ENCODE peak calls at places on chromosomes 13 and 19, in ten cellular contexts. One of them, this sample, is unnamed.
A peak's percentile ranks its signal among the peaks of the same experiment; 100 is the strongest.

GRCh38 chr19:11203194-11204075 is 6.1 kb upstream of the KANK2 start:
- DNase-seq in psoas muscle: peak; percentile 77
- DNase-seq in DND-41: peak; percentile 42
- DNase-seq in GM12865: peak; percentile 44
- DNase-seq in fibroblast of pulmonary artery: peak; percentile 82
- DNase-seq in H9: peak; percentile 79
- DNase-seq in IMR-90: peak; percentile 71
- DNase-seq in omental fat pad: peak; percentile 63
- DNase-seq in astrocyte: peak; percentile 66
- DNase-seq in SK-N-SH: peak; percentile 93
- DNase-seq in this sample: peak; percentile 83

GRCh38 chr13:44160549-44161278 is 212.9 kb upstream of the SERP2 start:
- DNase-seq in DND-41: no peak
- DNase-seq in SK-N-SH: no peak
- DNase-seq in astrocyte: no peak
- DNase-seq in omental fat pad: no peak
- DNase-seq in IMR-90: peak; percentile 15
- DNase-seq in GM12865: no peak
- DNase-seq in fibroblast of pulmonary artery: no peak
- DNase-seq in psoas muscle: no peak
- DNase-seq in H9: no peak
- DNase-seq in this sample: peak; percentile 15

GRCh38 chr13:113080361-113080831 is 25.2 kb upstream of the F7 start:
- DNase-seq in omental fat pad: no peak
- DNase-seq in fibroblast of pulmonary artery: no peak
- DNase-seq in psoas muscle: no peak
- DNase-seq in SK-N-SH: no peak
- DNase-seq in DND-41: no peak
- DNase-seq in H9: no peak
- DNase-seq in IMR-90: no peak
- DNase-seq in astrocyte: no peak
- DNase-seq in GM12865: no peak
- DNase-seq in this sample: no peak

GRCh38 chr13:27979001-27979643 is 9.4 kb downstream of the URAD start:
- DNase-seq in H9: no peak
- DNase-seq in omental fat pad: no peak
- DNase-seq in GM12865: no peak
- DNase-seq in IMR-90: no peak
- DNase-seq in DND-41: no peak
- DNase-seq in fibroblast of pulmonary artery: no peak
- DNase-seq in astrocyte: no peak
- DNase-seq in SK-N-SH: no peak
- DNase-seq in psoas muscle: no peak
- DNase-seq in this sample: no peak

GRCh38 chr13:107216046-107216715 is 648.2 kb upstream of the ARGLU1 start:
- DNase-seq in omental fat pad: no peak
- DNase-seq in DND-41: no peak
- DNase-seq in SK-N-SH: no peak
- DNase-seq in astrocyte: no peak
- DNase-seq in H9: no peak
- DNase-seq in psoas muscle: no peak
- DNase-seq in fibroblast of pulmonary artery: no peak
- DNase-seq in GM12865: no peak
- DNase-seq in IMR-90: no peak
- DNase-seq in this sample: no peak

GRCh38 chr13:26965976-26966375 is 205.4 kb upstream of the GPR12 start:
- DNase-seq in fibroblast of pulmonary artery: peak; percentile 89
- DNase-seq in SK-N-SH: no peak
- DNase-seq in astrocyte: peak; percentile 78
- DNase-seq in psoas muscle: no peak
- DNase-seq in omental fat pad: no peak
- DNase-seq in H9: no peak
- DNase-seq in GM12865: no peak
- DNase-seq in IMR-90: peak; percentile 93
- DNase-seq in DND-41: no peak
- DNase-seq in this sample: peak; percentile 16

GRCh38 chr19:45251452-45252354 is 632 bp downstream of the MARK4 start:
- DNase-seq in SK-N-SH: peak; percentile 77
- DNase-seq in DND-41: peak; percentile 42
- DNase-seq in fibroblast of pulmonary artery: no peak
- DNase-seq in GM12865: peak; percentile 18
- DNase-seq in IMR-90: no peak
- DNase-seq in H9: no peak
- DNase-seq in astrocyte: no peak
- DNase-seq in omental fat pad: no peak
- DNase-seq in psoas muscle: no peak
- DNase-seq in this sample: peak; percentile 21

GRCh38 chr13:34939771-34940170 is 2.3 kb upstream of the NBEA start:
- DNase-seq in DND-41: no peak
- DNase-seq in astrocyte: no peak
- DNase-seq in GM12865: no peak
- DNase-seq in H9: no peak
- DNase-seq in IMR-90: no peak
- DNase-seq in SK-N-SH: no peak
- DNase-seq in fibroblast of pulmonary artery: no peak
- DNase-seq in psoas muscle: no peak
- DNase-seq in omental fat pad: no peak
- DNase-seq in this sample: no peak

GRCh38 chr13:95822303-95822702 is 145.4 kb downstream of the DNAJC3 start:
- DNase-seq in fibroblast of pulmonary artery: no peak
- DNase-seq in psoas muscle: no peak
- DNase-seq in H9: no peak
- DNase-seq in DND-41: no peak
- DNase-seq in omental fat pad: no peak
- DNase-seq in GM12865: no peak
- DNase-seq in IMR-90: no peak
- DNase-seq in SK-N-SH: no peak
- DNase-seq in astrocyte: no peak
- DNase-seq in this sample: no peak

GRCh38 chr19:49950590-49950948 is 10.4 kb downstream of the SIGLEC11 start:
- DNase-seq in GM12865: no peak
- DNase-seq in SK-N-SH: no peak
- DNase-seq in fibroblast of pulmonary artery: no peak
- DNase-seq in IMR-90: no peak
- DNase-seq in astrocyte: no peak
- DNase-seq in psoas muscle: no peak
- DNase-seq in DND-41: no peak
- DNase-seq in omental fat pad: no peak
- DNase-seq in H9: no peak
- DNase-seq in this sample: no peak

GRCh38 chr13:32911506-32911905 is 104.7 kb upstream of the KL start:
- DNase-seq in astrocyte: no peak
- DNase-seq in GM12865: peak; percentile 69
- DNase-seq in SK-N-SH: peak; percentile 43
- DNase-seq in IMR-90: peak; percentile 57
- DNase-seq in H9: peak; percentile 70
- DNase-seq in DND-41: peak; percentile 11
- DNase-seq in omental fat pad: no peak
- DNase-seq in psoas muscle: no peak
- DNase-seq in fibroblast of pulmonary artery: peak; percentile 60
- DNase-seq in this sample: peak; percentile 57
- TF ChIP-seq CTCF in astrocyte: peak; percentile 33
- TF ChIP-seq CTCF in GM12865: peak; percentile 46
- TF ChIP-seq CTCF in SK-N-SH: peak; percentile 37
- TF ChIP-seq CTCF in IMR-90: peak; percentile 52
- TF ChIP-seq CTCF in H9: peak; percentile 67
- TF ChIP-seq CTCF in DND-41: peak; percentile 51
- TF ChIP-seq CTCF in omental fat pad: no peak
- TF ChIP-seq CTCF in psoas muscle: no peak
- TF ChIP-seq CTCF in fibroblast of pulmonary artery: peak; percentile 54
- TF ChIP-seq CTCF in this sample: peak; percentile 62

DNA sequence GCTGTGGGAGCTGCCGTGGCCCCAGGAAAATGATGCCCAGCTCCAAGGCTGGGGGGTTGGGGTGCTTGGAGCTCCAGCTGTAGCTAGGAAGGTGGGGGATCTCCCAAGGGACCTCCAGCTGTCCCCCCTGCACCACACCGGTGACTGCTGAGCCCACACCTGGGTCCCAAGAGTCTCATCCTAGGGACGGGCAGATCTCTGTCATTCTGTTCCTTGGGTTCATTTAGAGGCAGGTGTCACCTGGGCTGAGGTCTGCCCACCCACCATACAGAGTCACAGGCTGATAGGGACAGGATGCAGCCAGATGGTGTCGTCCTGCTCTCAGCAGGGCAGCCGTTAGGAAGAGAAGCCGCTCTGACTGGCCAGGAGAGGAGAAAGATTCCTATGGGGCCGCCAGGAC is 5.3 kb downstream of the F2RL3 start:
- DNase-seq in omental fat pad: no peak
- DNase-seq in H9: no peak
- DNase-seq in psoas muscle: no peak
- DNase-seq in astrocyte: no peak
- DNase-seq in DND-41: no peak
- DNase-seq in GM12865: peak; percentile 41
- DNase-seq in IMR-90: no peak
- DNase-seq in fibroblast of pulmonary artery: no peak
- DNase-seq in SK-N-SH: no peak
- DNase-seq in this sample: no peak
- TF ChIP-seq CTCF in omental fat pad: no peak
- TF ChIP-seq CTCF in H9: no peak
- TF ChIP-seq CTCF in psoas muscle: no peak
- TF ChIP-seq CTCF in astrocyte: no peak
- TF ChIP-seq CTCF in DND-41: no peak
- TF ChIP-seq CTCF in GM12865: no peak
- TF ChIP-seq CTCF in IMR-90: no peak
- TF ChIP-seq CTCF in fibroblast of pulmonary artery: no peak
- TF ChIP-seq CTCF in SK-N-SH: no peak
- TF ChIP-seq CTCF in this sample: no peak

GRCh38 chr13:23509781-23510543 is 60.2 kb upstream of the TNFRSF19 start:
- DNase-seq in omental fat pad: no peak
- DNase-seq in DND-41: no peak
- DNase-seq in fibroblast of pulmonary artery: peak; percentile 80
- DNase-seq in SK-N-SH: no peak
- DNase-seq in astrocyte: peak; percentile 98
- DNase-seq in H9: no peak
- DNase-seq in GM12865: no peak
- DNase-seq in IMR-90: peak; percentile 94
- DNase-seq in psoas muscle: no peak
- DNase-seq in this sample: peak; percentile 78

GRCh38 chr13:23510544-23510916 is 59.7 kb upstream of the TNFRSF19 start:
- DNase-seq in DND-41: no peak
- DNase-seq in SK-N-SH: no peak
- DNase-seq in omental fat pad: no peak
- DNase-seq in IMR-90: no peak
- DNase-seq in psoas muscle: no peak
- DNase-seq in H9: no peak
- DNase-seq in fibroblast of pulmonary artery: peak; percentile 80
- DNase-seq in astrocyte: no peak
- DNase-seq in GM12865: no peak
- DNase-seq in this sample: peak; percentile 81

GRCh38 chr13:23513460-23513859 is 56.8 kb upstream of the TNFRSF19 start:
- DNase-seq in H9: no peak
- DNase-seq in DND-41: no peak
- DNase-seq in omental fat pad: no peak
- DNase-seq in GM12865: no peak
- DNase-seq in fibroblast of pulmonary artery: peak; percentile 62
- DNase-seq in SK-N-SH: no peak
- DNase-seq in IMR-90: no peak
- DNase-seq in psoas muscle: no peak
- DNase-seq in astrocyte: no peak
- DNase-seq in this sample: no peak

GRCh38 chr13:23512762-23513395 is 57.3 kb upstream of the TNFRSF19 start:
- DNase-seq in GM12865: peak; percentile 52
- DNase-seq in fibroblast of pulmonary artery: no peak
- DNase-seq in IMR-90: no peak
- DNase-seq in psoas muscle: no peak
- DNase-seq in astrocyte: no peak
- DNase-seq in DND-41: no peak
- DNase-seq in H9: no peak
- DNase-seq in omental fat pad: no peak
- DNase-seq in SK-N-SH: no peak
- DNase-seq in this sample: no peak

GRCh38 chr13:23510979-23511735 is 59.1 kb upstream of the TNFRSF19 start:
- DNase-seq in DND-41: no peak
- DNase-seq in GM12865: peak; percentile 89
- DNase-seq in H9: no peak
- DNase-seq in omental fat pad: no peak
- DNase-seq in SK-N-SH: no peak
- DNase-seq in psoas muscle: no peak
- DNase-seq in IMR-90: peak; percentile 75
- DNase-seq in astrocyte: peak; percentile 65
- DNase-seq in fibroblast of pulmonary artery: peak; percentile 59
- DNase-seq in this sample: no peak
- TF ChIP-seq CTCF in DND-41: no peak
- TF ChIP-seq CTCF in GM12865: peak; percentile 47
- TF ChIP-seq CTCF in H9: no peak
- TF ChIP-seq CTCF in omental fat pad: no peak
- TF ChIP-seq CTCF in SK-N-SH: peak; percentile 55
- TF ChIP-seq CTCF in psoas muscle: peak; percentile 34
- TF ChIP-seq CTCF in IMR-90: peak; percentile 31
- TF ChIP-seq CTCF in astrocyte: peak; percentile 28
- TF ChIP-seq CTCF in fibroblast of pulmonary artery: peak; percentile 33
- TF ChIP-seq CTCF in this sample: peak; percentile 40

GRCh38 chr13:109276261-109276660 is 510.1 kb downstream of the IRS2 start:
- DNase-seq in fibroblast of pulmonary artery: no peak
- DNase-seq in psoas muscle: no peak
- DNase-seq in astrocyte: no peak
- DNase-seq in GM12865: no peak
- DNase-seq in DND-41: no peak
- DNase-seq in IMR-90: no peak
- DNase-seq in H9: no peak
- DNase-seq in omental fat pad: no peak
- DNase-seq in SK-N-SH: no peak
- DNase-seq in this sample: no peak

GRCh38 chr13:109275848-109276247 is 510.5 kb downstream of the IRS2 start:
- DNase-seq in astrocyte: no peak
- DNase-seq in fibroblast of pulmonary artery: no peak
- DNase-seq in omental fat pad: no peak
- DNase-seq in H9: peak; percentile 51
- DNase-seq in psoas muscle: no peak
- DNase-seq in GM12865: no peak
- DNase-seq in IMR-90: no peak
- DNase-seq in DND-41: no peak
- DNase-seq in SK-N-SH: peak; percentile 17
- DNase-seq in this sample: no peak

GRCh38 chr13:109274188-109274821 is 512.1 kb downstream of the IRS2 start:
- DNase-seq in fibroblast of pulmonary artery: peak; percentile 89
- DNase-seq in psoas muscle: no peak
- DNase-seq in omental fat pad: no peak
- DNase-seq in GM12865: no peak
- DNase-seq in SK-N-SH: no peak
- DNase-seq in astrocyte: peak; percentile 77
- DNase-seq in DND-41: no peak
- DNase-seq in H9: peak; percentile 63
- DNase-seq in IMR-90: peak; percentile 72
- DNase-seq in this sample: peak; percentile 85

GRCh38 chr13:109273326-109273751 is 513.0 kb downstream of the IRS2 start:
- DNase-seq in DND-41: no peak
- DNase-seq in GM12865: no peak
- DNase-seq in omental fat pad: no peak
- DNase-seq in H9: no peak
- DNase-seq in IMR-90: peak; percentile 29
- DNase-seq in astrocyte: peak; percentile 46
- DNase-seq in fibroblast of pulmonary artery: peak; percentile 59
- DNase-seq in psoas muscle: no peak
- DNase-seq in SK-N-SH: no peak
- DNase-seq in this sample: peak; percentile 36

DNA sequence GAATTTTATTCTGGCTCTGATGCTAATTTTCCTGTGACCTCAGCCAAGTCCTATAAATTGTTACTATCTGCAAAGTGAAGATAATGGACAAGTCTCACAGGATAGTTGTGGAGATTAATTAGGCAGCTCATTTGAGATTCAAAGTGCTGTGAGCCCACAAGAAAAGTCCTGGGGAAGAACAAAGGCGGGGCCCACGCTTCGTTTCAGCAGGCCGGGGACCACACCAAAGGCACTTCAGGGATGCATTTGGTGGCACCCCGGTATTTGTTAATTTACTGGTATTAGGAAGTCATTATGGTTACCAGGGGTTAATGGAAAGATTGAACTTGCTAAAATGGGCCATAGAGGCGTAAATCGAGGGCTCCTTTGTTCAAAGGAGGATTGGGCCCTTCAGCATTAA is 511.0 kb downstream of the IRS2 start:
- DNase-seq in GM12865: no peak
- DNase-seq in fibroblast of pulmonary artery: no peak
- DNase-seq in DND-41: no peak
- DNase-seq in psoas muscle: no peak
- DNase-seq in H9: no peak
- DNase-seq in SK-N-SH: no peak
- DNase-seq in omental fat pad: no peak
- DNase-seq in astrocyte: no peak
- DNase-seq in IMR-90: no peak
- DNase-seq in this sample: no peak
- TF ChIP-seq CTCF in GM12865: no peak
- TF ChIP-seq CTCF in fibroblast of pulmonary artery: no peak
- TF ChIP-seq CTCF in DND-41: no peak
- TF ChIP-seq CTCF in psoas muscle: no peak
- TF ChIP-seq CTCF in H9: no peak
- TF ChIP-seq CTCF in SK-N-SH: no peak
- TF ChIP-seq CTCF in omental fat pad: no peak
- TF ChIP-seq CTCF in astrocyte: no peak
- TF ChIP-seq CTCF in IMR-90: no peak
- TF ChIP-seq CTCF in this sample: no peak

This sample was measured in AG10803.